ENCODE peak calls at places on chromosomes 13 and 19, in four cellular contexts. J is left ventricle myocardium inferior, I is Caco-2, R is left lung. H is an unnamed sample. For H3K4me1 and H3K9me3, the result is how much of the 10 kb centered on the place peaks cover.

GRCh38 chr19:48558018-48558684 is 6.2 kb downstream of the SULT2B1 start:
- DNase-seq in J (no peak), I (peak), R (peak), H (no peak)

GRCh38 chr13:30529085-30529815 is 63.5 kb upstream of the HMGB1 start:
- DNase-seq in J (no peak), I (no peak), R (no peak), H (no peak)

GRCh38 chr19:12494260-12494860 is 9.7 kb upstream of the ZNF709 start:
- DNase-seq in J (no peak), I (no peak), R (no peak), H (no peak)

GRCh38 chr13:21749410-21749809 is 78.5 kb downstream of the FGF9 start:
- DNase-seq in J (no peak), I (no peak), R (no peak), H (no peak)

GRCh38 chr13:107441279-107441678 is 774.1 kb downstream of the LIG4 start:
- DNase-seq in J (no peak), I (no peak), R (no peak), H (no peak)

GRCh38 chr19:42277821-42278809 is 9.1 kb downstream of the CIC start:
- DNase-seq in J (no peak), I (peak), R (no peak), H (peak)

GRCh38 chr13:98020271-98020670 is 66.8 kb downstream of the IPO5 start:
- DNase-seq in J (no peak), I (no peak), R (no peak), H (no peak)

GRCh38 chr19:48739835-48740704 is at the start of gene RASIP1:
- DNase-seq in J (peak), I (no peak), R (peak), H (peak)

GRCh38 chr19:39110263-39110967 is 15.2 kb upstream of the PAK4 start:
- DNase-seq in J (peak), I (no peak), R (no peak), H (peak)

GRCh38 chr13:27298849-27299248 is 28.2 kb downstream of the RASL11A start:
- DNase-seq in J (no peak), I (no peak), R (no peak), H (no peak)

DNA sequence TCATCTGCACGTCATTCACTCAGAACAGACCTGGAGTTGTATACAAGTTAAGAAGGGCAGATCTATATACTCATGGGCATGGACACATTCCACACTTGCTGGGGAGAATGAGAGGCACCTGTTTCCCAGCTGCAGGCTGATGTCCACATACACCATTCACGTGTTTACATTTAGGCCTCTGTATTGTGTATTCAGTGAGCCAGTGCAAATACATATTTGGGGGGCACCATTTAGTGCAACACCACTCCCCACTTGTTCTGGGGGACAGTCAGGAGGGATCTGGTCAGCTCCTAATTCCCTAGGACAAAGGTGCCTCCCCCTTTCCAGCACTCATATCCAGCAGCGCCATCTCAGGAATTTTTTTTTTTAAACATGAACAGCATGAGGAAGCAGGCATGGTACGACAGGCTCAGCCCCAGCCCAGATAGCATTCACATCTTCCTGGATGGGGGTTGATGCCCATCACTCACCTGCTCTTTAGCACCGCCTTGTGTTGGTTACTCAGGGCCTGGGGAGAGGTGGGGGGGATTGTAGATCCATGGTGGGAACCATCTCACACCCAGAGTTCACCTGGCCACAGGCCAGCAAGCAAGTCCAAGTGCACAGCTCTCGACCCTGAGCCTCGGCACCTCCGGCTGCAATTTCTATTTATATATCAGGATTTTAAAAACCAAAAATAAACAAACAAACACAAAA is 56.9 kb upstream of the ZNF254 start:
- DNase-seq in J (no peak), I (no peak), R (no peak), H (peak)
- TF ChIP-seq CTCF in J (no peak), I (no peak), R (no peak), H (no peak)

GRCh38 chr19:6103217-6103644 is 7.1 kb downstream of the RFX2 start:
- DNase-seq in J (peak), I (no peak), R (no peak), H (no peak)
- H3K4me1 ChIP-seq in J (half or more), I (under half), R (half or more), H (under half)

GRCh38 chr19:14840206-14840605 is 5.2 kb upstream of the OR7A5 start:
- DNase-seq in J (no peak), I (no peak), R (no peak), H (no peak)

GRCh38 chr19:14835011-14835410 is at the start of the genes OR7A5 and OR7C1:
- DNase-seq in J (no peak), I (no peak), R (no peak), H (no peak)

GRCh38 chr19:14843169-14843568 is 5.6 kb downstream of the OR7A10 start:
- DNase-seq in J (no peak), I (no peak), R (no peak), H (no peak)

GRCh38 chr19:14837391-14837790 is 2.4 kb upstream of the OR7A5 start:
- DNase-seq in J (no peak), I (no peak), R (no peak), H (no peak)
- H3K9me3 ChIP-seq in J (under half), I (under half), R (under half), H (under half)

GRCh38 chr13:101155920-101156319 is 260.4 kb downstream of the NALCN start:
- DNase-seq in J (no peak), I (no peak), R (no peak), H (no peak)
- TF ChIP-seq CTCF in J (peak), I (peak), R (no peak), H (no peak)

GRCh38 chr13:113204378-113204734 is 4.1 kb downstream of the PCID2 start:
- DNase-seq in J (no peak), I (no peak), R (peak), H (no peak)
- H3K4me1 ChIP-seq in J (half or more), I (under half), R (under half), H (under half)